ENCODE peak calls at places on chromosomes 3 and 15, in nine cellular contexts. G is HCT116, W is breast epithelium, K is HepG2, O is heart left ventricle, A is spleen, B is esophagus muscularis mucosa, J is IMR-90, E is body of pancreas. X is an unnamed sample. For H3K4me1 and H3K27me3, the result is how much of the 10 kb centered on the place peaks cover.

GRCh38 chr15:25810631-25811077 is 52.5 kb downstream of the ATP10A start:
- DNase-seq in A (no peak), O (no peak), K (no peak), E (no peak), G (no peak), B (no peak), W (peak), J (no peak), X (no peak)

GRCh38 chr3:170815930-170816329 is 54.1 kb downstream of the RPL22L1 start:
- DNase-seq in J (no peak), A (no peak), G (no peak), W (no peak), O (no peak), E (no peak), B (no peak), K (no peak), X (no peak)

GRCh38 chr3:53495518-53496501 is 1.4 kb downstream of the CACNA1D start:
- DNase-seq in G (no peak), B (no peak), E (peak), A (no peak), J (no peak), W (no peak), K (no peak), O (no peak), X (no peak)

GRCh38 chr3:72625616-72626337 is 222.5 kb downstream of the SHQ1 start:
- DNase-seq in W (no peak), J (peak), B (no peak), G (no peak), E (no peak), A (no peak), K (peak), O (no peak), X (no peak)

GRCh38 chr3:106963446-106963845 is 413.8 kb upstream of the CCDC54 start:
- DNase-seq in E (no peak), A (no peak), G (no peak), O (no peak), W (no peak), B (no peak), K (no peak), J (peak), X (no peak)

GRCh38 chr3:187212705-187213104 is 15.4 kb downstream of the RTP1 start:
- DNase-seq in W (no peak), G (no peak), E (no peak), B (no peak), K (no peak), O (no peak), J (no peak), A (no peak), X (no peak)

GRCh38 chr3:158991146-158991705 is 189.4 kb downstream of the MFSD1 start:
- DNase-seq in K (no peak), E (peak), O (no peak), A (no peak), B (no peak), W (no peak), J (no peak), G (no peak), X (no peak)

GRCh38 chr3:160006282-160007163 is 17.9 kb downstream of the IL12A start:
- DNase-seq in A (no peak), K (peak), J (peak), O (peak), W (peak), G (peak), B (no peak), E (peak), X (no peak)

GRCh38 chr3:64163019-64163754 is 62.1 kb downstream of the PRICKLE2 start:
- DNase-seq in O (no peak), J (no peak), K (no peak), G (no peak), A (no peak), B (no peak), E (no peak), W (peak), X (no peak)

GRCh38 chr3:9028134-9028533 is 64.9 kb upstream of the RAD18 start:
- DNase-seq in J (peak), W (peak), B (peak), E (peak), G (no peak), A (no peak), K (no peak), O (peak), X (no peak)

GRCh38 chr3:17798000-17798399 is 55.6 kb upstream of the TBC1D5 start:
- DNase-seq in G (no peak), O (no peak), A (no peak), W (no peak), B (peak), J (no peak), K (peak), E (no peak), X (no peak)

GRCh38 chr15:57165992-57166391 is 210.3 kb upstream of the CGNL1 start:
- DNase-seq in W (no peak), E (no peak), A (no peak), J (peak), B (no peak), G (no peak), K (no peak), O (no peak), X (no peak)

GRCh38 chr3:64316971-64317370 is 91.7 kb upstream of the PRICKLE2 start:
- DNase-seq in E (no peak), W (no peak), B (no peak), O (no peak), A (no peak), K (no peak), G (no peak), J (peak), X (no peak)

GRCh38 chr15:51366911-51367310 is 25.5 kb downstream of the GLDN start:
- DNase-seq in W (peak), J (peak), O (no peak), A (no peak), G (no peak), K (no peak), B (no peak), E (peak), X (no peak)

GRCh38 chr3:182414586-182414985 is 378.7 kb upstream of the ATP11B start:
- DNase-seq in O (no peak), G (no peak), B (no peak), J (no peak), W (no peak), K (no peak), E (no peak), A (no peak), X (no peak)

GRCh38 chr3:107740992-107741896 is 218.5 kb downstream of the BBX start:
- DNase-seq in G (no peak), K (peak), W (no peak), O (no peak), A (no peak), B (no peak), J (peak), E (no peak), X (no peak)

GRCh38 chr3:58464875-58465274 is 27.0 kb upstream of the KCTD6 start:
- DNase-seq in W (no peak), G (peak), O (no peak), B (no peak), A (no peak), E (no peak), J (no peak), K (no peak), X (no peak)

GRCh38 chr3:40317061-40317676 is 7.7 kb downstream of the EIF1B start:
- DNase-seq in B (no peak), G (peak), E (peak), J (peak), K (peak), O (no peak), W (no peak), A (no peak), X (no peak)

GRCh38 chr3:138349926-138350665 is 1.7 kb downstream of the MRAS start:
- DNase-seq in J (peak), K (peak), G (no peak), B (no peak), E (no peak), W (no peak), O (peak), A (no peak), X (no peak)

GRCh38 chr3:188947983-188948657 is 223.7 kb upstream of the TPRG1 start:
- DNase-seq in E (peak), A (no peak), B (peak), O (peak), J (peak), W (peak), G (peak), K (no peak), X (peak)

GRCh38 chr15:36567445-36567844 is 12.0 kb upstream of the CDIN1 start:
- DNase-seq in J (no peak), A (no peak), K (no peak), B (no peak), E (no peak), W (no peak), O (no peak), G (no peak), X (no peak)

GRCh38 chr3:141237701-141238521 is 6.3 kb downstream of the PXYLP1 start:
- DNase-seq in O (peak), A (no peak), E (peak), W (peak), B (peak), K (no peak), G (no peak), J (no peak), X (no peak)

GRCh38 chr3:155921486-155921885 is 51.0 kb downstream of the GMPS start:
- DNase-seq in E (no peak), O (no peak), G (no peak), W (no peak), B (no peak), K (no peak), J (no peak), A (no peak), X (no peak)

GRCh38 chr3:143750856-143751255 is 97.4 kb downstream of the SLC9A9 start:
- DNase-seq in B (no peak), E (no peak), J (no peak), W (no peak), A (no peak), G (no peak), O (no peak), K (no peak), X (no peak)

GRCh38 chr3:136932518-136932917 is 25.3 kb upstream of the IL20RB start:
- DNase-seq in W (no peak), O (no peak), B (no peak), A (no peak), K (no peak), J (peak), G (no peak), E (no peak), X (no peak)

GRCh38 chr15:60091150-60091549 is 87.0 kb downstream of the FOXB1 start:
- DNase-seq in A (no peak), E (no peak), K (peak), J (peak), W (peak), G (no peak), O (no peak), B (no peak), X (no peak)

GRCh38 chr15:100628746-100629145 is 26.4 kb downstream of the ASB7 start:
- DNase-seq in O (no peak), W (no peak), A (no peak), B (no peak), K (no peak), J (no peak), G (no peak), E (no peak), X (no peak)

GRCh38 chr3:129888739-129889138 is 4.8 kb downstream of the TMCC1 start:
- DNase-seq in W (no peak), J (peak), G (peak), K (no peak), O (no peak), E (no peak), B (no peak), A (no peak), X (no peak)

GRCh38 chr15:96330450-96331140 is at the start of gene NR2F2:
- DNase-seq in O (peak), J (peak), A (peak), W (peak), G (peak), B (peak), E (peak), K (peak), X (peak)

GRCh38 chr15:77375133-77375532 is 44.8 kb downstream of the PEAK1 start:
- DNase-seq in A (no peak), B (no peak), E (no peak), K (no peak), O (no peak), G (no peak), W (no peak), J (no peak), X (no peak)

GRCh38 chr15:88071141-88071540 is 185.4 kb downstream of the NTRK3 start:
- DNase-seq in G (no peak), B (no peak), J (no peak), O (no peak), W (no peak), A (no peak), K (no peak), E (no peak), X (no peak)

GRCh38 chr15:51367322-51367976 is 26.0 kb downstream of the GLDN start:
- DNase-seq in J (no peak), E (no peak), W (no peak), B (no peak), A (no peak), K (no peak), O (no peak), G (no peak), X (no peak)

GRCh38 chr15:23118208-23118607 is 18.4 kb downstream of the GOLGA6L1 start:
- DNase-seq in J (no peak), G (no peak), W (no peak), A (no peak), O (no peak), E (no peak), B (no peak), K (no peak), X (no peak)

GRCh38 chr15:72338617-72339321 is 18.8 kb upstream of the CELF6 start:
- DNase-seq in W (no peak), A (no peak), O (no peak), G (no peak), J (peak), B (no peak), K (no peak), E (no peak), X (no peak)

GRCh38 chr3:20236603-20237002 is 50.6 kb upstream of the SGO1 start:
- DNase-seq in G (no peak), A (no peak), K (no peak), W (no peak), B (no peak), O (no peak), J (no peak), E (peak), X (no peak)

GRCh38 chr15:72339777-72340177 is 19.8 kb upstream of the CELF6 start:
- DNase-seq in E (no peak), W (no peak), G (no peak), O (no peak), K (peak), J (peak), A (no peak), B (no peak), X (no peak)

GRCh38 chr3:3447671-3448070 is 268.2 kb upstream of the CRBN start:
- DNase-seq in G (no peak), J (no peak), O (no peak), E (no peak), W (no peak), B (no peak), A (no peak), K (no peak), X (no peak)
- TF ChIP-seq POLR2A in G (no peak), J (no peak), O (no peak), E (no peak), W (no peak), B (no peak), A (no peak), K (no peak), X (no peak)

DNA sequence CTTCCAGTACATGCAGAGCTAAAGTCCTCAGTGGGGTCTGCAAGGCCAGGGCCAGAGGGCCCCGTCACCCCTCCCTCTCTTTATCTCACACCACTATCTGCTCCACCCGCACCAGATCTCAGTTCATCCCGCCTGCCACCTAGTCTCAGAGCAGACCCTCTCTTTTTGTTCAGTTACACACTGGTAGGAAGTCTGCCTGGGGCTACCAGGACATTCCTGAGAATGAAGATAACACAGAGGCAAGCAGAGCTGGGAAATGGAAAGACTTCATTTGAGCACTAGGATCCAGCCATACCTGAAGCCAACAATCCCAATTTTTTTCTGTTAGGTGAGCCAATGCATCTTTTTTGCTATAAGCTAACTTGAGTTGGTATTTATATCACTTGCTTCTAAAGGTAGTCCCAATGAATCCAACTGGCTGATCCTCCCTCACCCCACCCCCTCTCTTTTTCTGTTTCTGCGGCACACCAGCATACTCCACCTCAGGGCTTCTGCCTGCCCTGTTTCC is 24.5 kb downstream of the ATP2B2 start:
- DNase-seq in O (no peak), G (no peak), A (no peak), B (no peak), J (no peak), E (no peak), K (no peak), W (no peak), X (no peak)
- H3K4me1 ChIP-seq in O (under half), G (under half), A (under half), B (under half), J (under half), E (under half), K (under half), W (under half), X (under half)

DNA sequence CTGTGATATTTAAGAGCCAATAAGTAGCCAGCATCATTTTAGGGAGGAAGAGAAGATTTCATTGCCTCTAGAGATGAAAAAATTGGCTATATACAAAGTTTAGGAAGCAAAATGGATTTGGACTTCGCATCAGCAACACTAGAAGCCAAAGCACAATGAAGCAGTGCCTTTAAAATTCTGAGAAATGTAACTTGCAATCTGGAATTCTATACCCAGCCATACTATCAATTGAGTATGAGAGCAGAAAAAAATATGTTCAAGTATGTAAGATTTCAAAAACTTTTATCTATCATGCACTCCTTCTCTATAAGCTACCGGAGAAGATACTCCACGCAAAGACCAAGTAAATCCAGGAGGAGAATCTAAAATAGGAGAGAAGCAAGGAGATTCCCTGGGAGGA is 47.4 kb upstream of the ATP13A3 start:
- DNase-seq in E (no peak), J (no peak), G (no peak), A (no peak), B (no peak), O (no peak), K (no peak), W (no peak), X (no peak)
- H3K27me3 ChIP-seq in E (under half), J (under half), G (under half), A (under half), B (under half), O (under half), K (under half), W (under half), X (under half)

DNA sequence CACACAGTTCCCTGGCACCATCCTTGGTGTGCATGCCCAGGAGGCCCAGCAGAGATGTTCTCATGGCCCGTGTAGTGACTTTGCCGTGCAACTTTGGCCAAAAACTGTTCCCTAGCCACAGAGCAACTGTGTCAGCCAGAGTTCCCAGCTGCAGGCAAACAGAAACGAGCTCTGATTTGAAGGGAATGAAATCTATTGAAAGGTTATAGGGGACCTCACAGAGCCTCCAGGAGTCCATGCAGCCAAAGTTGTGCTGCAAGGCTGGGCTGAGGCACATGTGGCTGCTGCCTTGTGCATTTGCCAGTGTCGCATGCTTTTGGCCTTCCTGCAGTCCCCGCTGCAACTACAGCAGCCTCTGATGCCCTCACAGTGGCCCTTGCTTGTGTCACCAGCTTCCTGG is 70.5 kb downstream of the PLXNA1 start:
- DNase-seq in B (no peak), G (no peak), E (peak), K (no peak), O (no peak), W (no peak), J (no peak), A (no peak), X (no peak)
- TF ChIP-seq POLR2A in B (no peak), G (no peak), E (no peak), K (no peak), O (no peak), W (no peak), J (no peak), A (no peak), X (no peak)

DNA sequence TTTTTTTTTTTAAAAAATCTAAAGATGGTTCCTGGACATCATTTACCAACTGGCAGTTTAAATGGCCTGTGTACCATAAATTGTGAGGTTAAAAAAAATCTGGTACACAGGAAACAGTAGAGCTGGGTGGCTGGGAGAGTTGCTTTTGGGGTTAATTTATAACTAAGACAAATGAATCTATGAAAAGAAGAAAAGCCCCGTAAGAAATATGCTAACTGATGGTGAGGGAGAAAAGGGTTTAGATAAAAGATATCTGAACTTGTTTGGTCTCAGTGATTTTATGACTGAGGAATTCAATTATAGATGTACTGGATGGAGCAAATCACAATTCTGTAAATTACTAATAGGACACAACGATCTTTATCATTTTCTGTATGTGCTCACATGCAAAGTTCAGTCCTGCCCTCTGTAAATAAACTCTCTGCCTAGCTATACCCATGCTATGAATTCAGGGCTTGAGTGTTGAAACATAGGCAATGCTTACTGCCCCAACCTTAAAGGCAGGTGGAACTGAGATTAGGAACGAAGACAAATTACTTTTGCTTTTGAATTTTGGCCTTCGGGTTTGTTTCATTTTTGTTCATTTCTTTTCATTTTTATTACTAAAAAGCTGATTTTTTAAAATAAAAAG is 28.0 kb downstream of the PPARG start:
- DNase-seq in O (no peak), G (no peak), A (no peak), K (peak), W (no peak), B (no peak), E (no peak), J (no peak), X (no peak)
- H3K4me1 ChIP-seq in O (under half), G (under half), A (under half), K (under half), W (under half), B (under half), E (under half), J (under half), X (under half)

DNA sequence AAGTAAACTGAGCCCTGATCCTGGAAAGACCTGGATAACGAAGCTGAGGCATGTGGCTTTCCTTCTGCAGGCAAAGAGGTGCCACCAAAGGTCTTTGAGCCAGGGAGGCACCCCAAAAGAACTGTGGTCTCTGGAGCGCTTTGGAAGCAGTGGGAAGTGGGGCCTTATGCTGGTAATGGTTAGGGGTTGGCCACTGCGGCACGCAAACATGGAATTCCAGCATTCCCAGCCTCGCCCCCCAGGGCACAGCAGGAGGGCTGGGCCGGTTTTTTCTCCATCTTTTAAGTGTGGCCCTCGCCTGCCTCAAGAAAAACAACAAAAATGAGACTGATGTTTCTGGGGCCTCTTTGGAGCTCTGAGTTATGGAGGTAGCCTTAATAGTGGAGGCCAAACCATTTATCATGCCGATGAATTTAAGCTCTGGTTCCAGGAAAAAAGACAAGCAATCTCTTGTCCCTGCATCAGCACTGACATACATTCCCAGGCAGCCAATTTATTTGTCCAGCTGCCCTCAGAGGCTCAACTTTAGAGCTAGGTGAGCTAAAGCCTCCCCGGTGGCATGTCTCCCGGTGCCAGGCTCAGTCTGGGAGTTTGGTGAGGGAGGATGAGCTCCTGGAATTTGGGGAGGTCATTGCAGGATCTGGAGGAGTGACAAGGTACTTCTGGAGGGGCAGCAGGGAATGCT is 109.0 kb downstream of the TLE3 start:
- DNase-seq in J (no peak), W (no peak), B (no peak), A (no peak), K (no peak), O (no peak), E (no peak), G (no peak), X (no peak)
- H3K27me3 ChIP-seq in J (half or more), W (under half), B (under half), A (under half), K (half or more), O (under half), E (under half), G (under half), X (half or more)